ENCODE peak calls at places on chromosomes 11 and 22, in seven cellular contexts. T is GOT3; Y is hippocampal formation; I is cardiac septum; W is MM.1S; Q is activated naive CD8-positive, alpha-beta T cell treated with anti-CD3 and anti-CD28 coated beads for 36 hours; L is HTR-8/SVneo. J is an unnamed sample.

GRCh38 chr22:38257650-38258246 is 15.1 kb downstream of the TMEM184B start:
- DNase-seq in T (no peak), Y (no peak), I (no peak), W (no peak), Q (no peak), L (no peak), J (no peak)

GRCh38 chr11:36292311-36292722 is 3.1 kb upstream of the COMMD9 start:
- DNase-seq in T (no peak), Y (peak), I (no peak), W (peak), Q (no peak), L (no peak), J (peak)

GRCh38 chr11:10233581-10233980 is 60.4 kb downstream of the SBF2 start:
- DNase-seq in T (no peak), Y (no peak), I (no peak), W (no peak), Q (no peak), L (peak), J (no peak)

GRCh38 chr11:61153593-61154090 is 7.6 kb downstream of the VPS37C start:
- DNase-seq in T (no peak), Y (no peak), I (no peak), W (no peak), Q (no peak), L (no peak), J (no peak)

GRCh38 chr11:19419813-19420212 is 179.1 kb upstream of the E2F8 start:
- DNase-seq in T (no peak), Y (no peak), I (no peak), W (no peak), Q (no peak), L (no peak), J (no peak)

GRCh38 chr22:47776329-47776728 is 1013.9 kb downstream of the TBC1D22A start:
- DNase-seq in T (no peak), Y (no peak), I (peak), W (no peak), Q (no peak), L (no peak), J (no peak)

GRCh38 chr11:19853016-19853415 is 140.4 kb downstream of the NAV2 start:
- DNase-seq in T (no peak), Y (no peak), I (no peak), W (no peak), Q (no peak), L (no peak), J (no peak)

GRCh38 chr11:65429724-65430405 is 7.3 kb downstream of the NEAT1 start:
- DNase-seq in T (no peak), Y (peak), I (peak), W (peak), Q (peak), L (no peak), J (peak)

GRCh38 chr11:1203505-1204271 is 19.2 kb upstream of the MUC5B start:
- DNase-seq in T (no peak), Y (no peak), I (peak), W (no peak), Q (no peak), L (no peak), J (no peak)

GRCh38 chr22:45869448-45869847 is 107.5 kb downstream of the WNT7B start:
- DNase-seq in T (no peak), Y (no peak), I (no peak), W (no peak), Q (no peak), L (no peak), J (no peak)

GRCh38 chr11:74730601-74731260 is 495 bp downstream of the CHRDL2 start:
- DNase-seq in T (no peak), Y (no peak), I (no peak), W (no peak), Q (no peak), L (no peak), J (no peak)

GRCh38 chr11:120998581-120998980 is 25.3 kb upstream of the TBCEL start:
- DNase-seq in T (no peak), Y (no peak), I (no peak), W (no peak), Q (no peak), L (no peak), J (no peak)

J was measured in naive thymus-derived CD8-positive, alpha-beta T cell.